ENCODE peak calls at places on chromosomes 2 and 18, in ten cellular contexts. R is fibroblast of lung; T is right atrium auricular region; M is left ventricle myocardium inferior; B is AG04450; Y is CD8-positive, alpha-beta T cell; O is choroid plexus epithelial cell; W is stomach; A is BJ; S is H1. U is an unnamed sample.

GRCh38 chr2:171403181-171403580 is 30.6 kb downstream of the METTL8 start:
- DNase-seq in T (no peak), B (no peak), W (no peak), M (no peak), A (no peak), R (peak; percentile 71), Y (no peak), S (no peak), O (peak; percentile 46), U (no peak)

GRCh38 chr2:164000171-164000570 is 264.4 kb upstream of the FIGN start:
- DNase-seq in T (no peak), O (peak; percentile 31), A (peak; percentile 9), R (peak; percentile 79), S (no peak), B (no peak), M (no peak), Y (no peak), W (no peak), U (peak; percentile 38)

GRCh38 chr2:79585701-79586428 is 73.0 kb downstream of the CTNNA2 start:
- DNase-seq in B (no peak), O (no peak), Y (no peak), M (no peak), A (no peak), S (no peak), T (no peak), W (no peak), R (peak; percentile 92), U (no peak)

GRCh38 chr2:220191031-220191430 is 563.6 kb downstream of the SLC4A3 start:
- DNase-seq in O (no peak), Y (no peak), T (no peak), R (no peak), W (no peak), M (no peak), A (no peak), B (no peak), S (no peak), U (no peak)

GRCh38 chr2:134119117-134119671 is 134.7 kb upstream of the MGAT5 start:
- DNase-seq in S (no peak), O (no peak), A (no peak), R (no peak), B (no peak), T (no peak), W (no peak), M (no peak), Y (no peak), U (no peak)

GRCh38 chr18:2050702-2051201 is 520.6 kb downstream of the METTL4 start:
- DNase-seq in B (no peak), A (no peak), M (no peak), R (peak; percentile 55), O (no peak), T (no peak), W (no peak), Y (no peak), S (no peak), U (no peak)

GRCh38 chr18:10320848-10321247 is 133.6 kb upstream of the APCDD1 start:
- DNase-seq in O (peak; percentile 7), R (peak; percentile 92), W (no peak), A (peak; percentile 31), Y (no peak), M (no peak), B (no peak), T (peak; percentile 54), S (no peak), U (peak; percentile 33)

GRCh38 chr2:225494100-225494459 is 94.6 kb downstream of the NYAP2 start:
- DNase-seq in O (no peak), M (no peak), W (no peak), A (no peak), R (peak; percentile 81), Y (no peak), S (no peak), T (no peak), B (no peak), U (peak; percentile 11)

GRCh38 chr18:76765649-76766048 is 56.7 kb upstream of the ZNF236 start:
- DNase-seq in O (no peak), W (no peak), R (peak; percentile 2), A (no peak), M (no peak), B (no peak), S (no peak), Y (no peak), T (no peak), U (peak; percentile 12)

GRCh38 chr2:74544634-74545033 is 9.1 kb downstream of the LOXL3 start:
- DNase-seq in M (no peak), R (no peak), T (no peak), O (no peak), S (no peak), Y (no peak), W (no peak), B (no peak), A (no peak), U (no peak)
- TF ChIP-seq CTCF in M (peak; percentile 20), R (no peak), T (no peak), O (peak; percentile 25), S (no peak), Y (peak; percentile 25), W (no peak), B (no peak), A (peak; percentile 9), U (no peak)

GRCh38 chr18:27540126-27540525 is 355.0 kb upstream of the CHST9 start:
- DNase-seq in A (no peak), S (no peak), M (no peak), O (no peak), T (no peak), R (no peak), B (no peak), W (no peak), Y (no peak), U (no peak)
- H3K4me3 ChIP-seq in A (no peak overlapping the region), S (no peak overlapping the region), M (no peak overlapping the region), O (no peak overlapping the region), T (no peak overlapping the region), R (no peak overlapping the region), B (no peak overlapping the region), W (no peak overlapping the region), Y (no peak overlapping the region), U (no peak overlapping the region)

GRCh38 chr2:218991674-218992168 is 1.5 kb downstream of the CRYBA2 start:
- DNase-seq in R (peak; percentile 32), S (no peak), Y (no peak), O (peak; percentile 33), W (no peak), A (no peak), M (no peak), B (no peak), T (no peak), U (no peak)

GRCh38 chr2:218992196-218992595 is 1.0 kb downstream of the CRYBA2 start:
- DNase-seq in M (no peak), T (no peak), S (no peak), O (no peak), A (no peak), R (no peak), B (no peak), W (no peak), Y (no peak), U (no peak)

GRCh38 chr2:218995561-218995960 is 2.3 kb upstream of the CRYBA2 start:
- DNase-seq in S (no peak), A (no peak), M (no peak), R (no peak), B (no peak), Y (no peak), O (no peak), T (no peak), W (no peak), U (no peak)

GRCh38 chr2:218992703-218993344 is 398 bp downstream of the CRYBA2 start:
- DNase-seq in R (no peak), T (no peak), A (no peak), W (no peak), O (no peak), S (no peak), M (no peak), B (no peak), Y (no peak), U (no peak)

DNA sequence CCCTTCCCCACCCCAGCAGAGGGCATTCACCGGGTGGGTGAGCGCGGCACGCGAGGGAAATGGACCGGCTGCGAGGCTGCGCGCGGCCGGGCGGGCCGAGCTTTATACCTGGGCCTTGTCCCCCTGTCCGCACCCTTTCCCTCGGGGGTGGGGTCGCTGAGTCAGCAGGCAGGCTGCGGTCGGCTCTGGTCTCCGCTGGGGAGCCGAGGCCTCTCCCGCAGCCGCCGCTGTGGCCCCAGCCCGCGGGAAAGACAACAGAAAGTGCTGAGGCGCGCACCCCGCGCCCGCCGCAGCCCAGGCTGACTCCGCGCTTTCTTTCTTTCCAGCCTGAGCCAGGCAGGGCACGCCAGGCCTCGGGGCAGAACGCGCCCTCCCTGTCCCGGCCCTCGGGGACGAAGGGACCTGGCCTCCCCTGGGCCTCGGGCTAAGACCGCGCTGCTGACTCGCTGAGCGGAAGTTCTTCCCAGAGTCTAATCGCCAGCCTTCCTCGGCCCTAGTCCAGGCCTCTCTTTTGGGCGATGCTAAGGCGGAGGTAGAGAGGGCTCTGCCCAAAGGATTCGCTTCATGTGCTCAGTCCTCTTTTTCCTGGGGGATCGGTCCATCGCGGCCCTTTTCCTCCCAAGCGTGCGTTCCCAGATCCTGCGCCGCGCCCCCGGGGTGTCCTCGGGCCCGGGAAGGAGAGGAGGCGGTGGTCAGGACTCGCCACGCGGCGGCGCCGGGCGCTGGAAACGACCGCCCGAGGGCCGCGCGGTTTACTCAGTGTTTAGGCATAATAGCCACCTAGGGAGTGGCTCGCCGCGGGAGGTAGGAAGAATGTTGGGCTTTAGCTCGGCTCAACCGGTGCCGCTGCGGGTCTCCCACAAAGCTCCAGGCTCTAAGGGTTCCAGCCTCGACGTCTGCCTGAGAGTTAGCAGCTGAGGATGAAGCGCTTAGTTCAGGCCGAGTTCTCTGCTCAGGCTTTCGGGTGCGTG is at the start of gene CRYBA2:
- DNase-seq in B (no peak), R (peak; percentile 20), W (no peak), S (peak; percentile 64), O (peak; percentile 6), A (no peak), T (no peak), Y (no peak), M (no peak), U (no peak)
- TF ChIP-seq CTCF in B (peak; percentile 11), R (no peak), W (no peak), S (no peak), O (no peak), A (peak; percentile 27), T (no peak), Y (no peak), M (no peak), U (no peak)

GRCh38 chr2:180987146-180987545 is 6.7 kb downstream of the UBE2E3 start:
- DNase-seq in T (no peak), A (no peak), Y (no peak), R (no peak), S (no peak), O (no peak), W (no peak), B (no peak), M (no peak), U (no peak)

GRCh38 chr2:180985771-180986395 is 5.5 kb downstream of the UBE2E3 start:
- DNase-seq in B (no peak), W (no peak), A (no peak), R (no peak), S (no peak), T (no peak), O (no peak), M (no peak), Y (no peak), U (no peak)

GRCh38 chr2:180980185-180980942 is at the start of gene UBE2E3:
- DNase-seq in T (peak; percentile 78), B (peak; percentile 42), A (no peak), M (peak; percentile 78), Y (peak; percentile 86), W (peak; percentile 87), R (peak; percentile 72), O (peak; percentile 84), S (peak; percentile 91), U (peak; percentile 49)

GRCh38 chr2:180980943-180981898 is 816 bp downstream of the UBE2E3 start:
- DNase-seq in S (no peak), M (peak; percentile 22), O (peak; percentile 47), R (peak; percentile 66), W (peak; percentile 33), T (no peak), Y (peak; percentile 56), B (no peak), A (no peak), U (no peak)

GRCh38 chr2:180983468-180984388 is 3.3 kb downstream of the UBE2E3 start:
- DNase-seq in S (no peak), B (no peak), Y (peak; percentile 53), A (no peak), W (no peak), O (peak; percentile 82), R (peak; percentile 68), T (no peak), M (no peak), U (peak; percentile 42)
- H3K4me3 ChIP-seq in S (peak overlapping the region; percentile 0), B (peak overlapping the region; percentile 82), Y (no peak overlapping the region), A (no peak overlapping the region), W (no peak overlapping the region), O (peak overlapping the region; percentile 46), R (peak overlapping the region; percentile 1), T (no peak overlapping the region), M (peak overlapping the region; percentile 17), U (peak overlapping the region; percentile 26)

U was measured in astrocyte of the cerebellum.